ENCODE peak calls at places on chromosomes 16 and 17, in ten cellular contexts. Y, P, H, V, R, L, C, J, G and T are unnamed samples.

GRCh38 chr17:9676742-9677387 is 31.5 kb downstream of the USP43 start:
- DNase-seq in C (no peak), L (no peak), G (no peak), H (peak; percentile 5), Y (no peak), R (no peak), P (no peak), V (no peak), J (no peak), T (no peak)

GRCh38 chr16:20073203-20074088 is at the start of gene GPR139:
- DNase-seq in R (no peak), C (no peak), L (no peak), G (no peak), J (no peak), P (no peak), Y (no peak), V (no peak), H (no peak), T (peak; percentile 45)

GRCh38 chr17:21251611-21252010 is 1.6 kb downstream of the NATD1 start:
- DNase-seq in L (no peak), Y (no peak), J (no peak), R (no peak), P (no peak), G (no peak), H (no peak), V (no peak), C (no peak), T (no peak)

GRCh38 chr17:57366558-57367351 is 110.4 kb downstream of the MSI2 start:
- DNase-seq in Y (no peak), J (no peak), V (no peak), P (no peak), L (no peak), C (no peak), H (no peak), G (no peak), R (no peak), T (no peak)

GRCh38 chr16:30830072-30830417 is 43.0 kb upstream of the ZNF629 start:
- DNase-seq in L (no peak), Y (no peak), H (no peak), V (no peak), C (no peak), G (no peak), R (no peak), P (no peak), J (no peak), T (no peak)

GRCh38 chr17:29004081-29004692 is 1.6 kb downstream of the SEZ6 start:
- DNase-seq in V (peak; percentile 72), H (no peak), G (no peak), C (no peak), P (no peak), L (no peak), R (no peak), J (no peak), Y (no peak), T (no peak)

GRCh38 chr16:12519986-12520385 is 283.7 kb downstream of the CPPED1 start:
- DNase-seq in V (no peak), P (no peak), H (no peak), G (no peak), L (no peak), Y (no peak), R (no peak), C (no peak), J (no peak), T (no peak)

GRCh38 chr17:31313982-31314787 is at the start of gene EVI2B:
- DNase-seq in P (peak; percentile 14), C (no peak), V (no peak), H (no peak), G (no peak), R (peak; percentile 30), Y (no peak), J (no peak), L (no peak), T (no peak)

GRCh38 chr17:8832711-8833352 is 33.7 kb upstream of the MFSD6L start:
- DNase-seq in Y (peak; percentile 15), V (peak; percentile 17), R (no peak), G (no peak), J (no peak), L (peak; percentile 41), H (peak; percentile 23), C (no peak), P (no peak), T (no peak)

GRCh38 chr17:55734128-55734781 is 11.6 kb upstream of the TMEM100 start:
- DNase-seq in J (no peak), P (no peak), C (no peak), Y (no peak), G (no peak), L (peak; percentile 20), H (no peak), R (no peak), V (no peak), T (peak; percentile 73)

GRCh38 chr17:56886288-56886721 is 27.5 kb downstream of the TRIM25 start:
- DNase-seq in R (no peak), P (no peak), L (no peak), H (no peak), Y (no peak), J (no peak), G (no peak), C (no peak), V (peak; percentile 38), T (no peak)

GRCh38 chr17:82356028-82356427 is 3.0 kb upstream of the TEX19 start:
- DNase-seq in L (no peak), R (peak; percentile 40), C (no peak), Y (no peak), P (no peak), V (peak; percentile 94), J (no peak), H (no peak), G (no peak), T (no peak)

GRCh38 chr16:25258856-25259179 is 1.2 kb upstream of the ZKSCAN2 start:
- DNase-seq in R (no peak), G (peak; percentile 13), Y (no peak), V (no peak), P (no peak), H (no peak), L (no peak), J (no peak), C (no peak), T (peak; percentile 45)

GRCh38 chr16:74888227-74888862 is 96.6 kb downstream of the WDR59 start:
- DNase-seq in H (no peak), J (no peak), V (no peak), L (no peak), C (peak; percentile 20), P (no peak), R (no peak), Y (no peak), G (no peak), T (no peak)

GRCh38 chr16:14050297-14051027 is 20.7 kb upstream of the MRTFB start:
- DNase-seq in P (no peak), V (peak; percentile 75), J (no peak), H (no peak), G (no peak), C (no peak), L (no peak), R (no peak), Y (no peak), T (no peak)

GRCh38 chr17:38510424-38511125 is 82.3 kb downstream of the ARHGAP23 start:
- DNase-seq in C (no peak), P (no peak), L (no peak), J (no peak), V (no peak), H (no peak), Y (no peak), R (peak; percentile 35), G (no peak), T (no peak)

GRCh38 chr17:42342242-42343008 is 45.8 kb downstream of the STAT3 start:
- DNase-seq in G (no peak), L (no peak), H (no peak), R (no peak), V (no peak), P (no peak), J (no peak), Y (no peak), C (no peak), T (no peak)

GRCh38 chr16:54936979-54937672 is 6.5 kb downstream of the IRX5 start:
- DNase-seq in R (no peak), J (peak; percentile 38), H (no peak), G (no peak), C (no peak), Y (no peak), V (peak; percentile 84), L (peak; percentile 15), P (no peak), T (no peak)

GRCh38 chr16:28304214-28304613 is 11.9 kb downstream of the SBK1 start:
- DNase-seq in L (no peak), R (peak; percentile 12), J (peak; percentile 39), G (peak; percentile 21), V (peak; percentile 78), Y (no peak), C (no peak), H (no peak), P (no peak), T (no peak)

GRCh38 chr17:7184091-7184488 is 4.9 kb upstream of the ASGR1 start:
- DNase-seq in C (no peak), P (no peak), H (no peak), J (no peak), R (peak; percentile 85), V (no peak), Y (no peak), L (peak; percentile 3), G (no peak), T (peak; percentile 5)

GRCh38 chr17:66649818-66650489 is 185.0 kb upstream of the CACNG5 start:
- DNase-seq in P (no peak), R (no peak), V (no peak), J (no peak), H (no peak), Y (no peak), G (no peak), L (no peak), C (no peak), T (no peak)

GRCh38 chr16:23745263-23745662 is 9.6 kb upstream of the CHP2 start:
- DNase-seq in P (no peak), C (no peak), R (no peak), G (no peak), V (no peak), H (no peak), L (no peak), J (no peak), Y (no peak), T (no peak)

GRCh38 chr17:50889528-50890118 is 23.5 kb upstream of the TOB1 start:
- DNase-seq in J (no peak), C (no peak), R (no peak), V (no peak), Y (no peak), L (no peak), G (no peak), P (no peak), H (no peak), T (no peak)

GRCh38 chr17:76597156-76598003 is 11.7 kb upstream of the ST6GALNAC2 start:
- DNase-seq in V (no peak), J (no peak), Y (no peak), P (no peak), L (no peak), G (no peak), C (no peak), R (peak; percentile 35), H (no peak), T (peak; percentile 12)

GRCh38 chr17:56866496-56866895 is 32.5 kb downstream of the DGKE start:
- DNase-seq in R (peak; percentile 14), C (no peak), Y (no peak), V (no peak), G (no peak), J (no peak), H (no peak), L (no peak), P (no peak), T (no peak)